ENCODE peak calls at places on chromosomes 7 and 10, in six cellular contexts. Y is hepatocyte, F is esophagus muscularis mucosa, M is spleen, E is tibial nerve, N is IMR-90. W is an unnamed sample.

GRCh38 chr10:104417629-104418292 is 64.1 kb downstream of the CFAP58 start:
- DNase-seq in F (no peak), N (no peak), Y (no peak), E (no peak), M (no peak), W (peak; percentile 63)

GRCh38 chr7:149261321-149261828 is 621 bp upstream of the ZNF783 start:
- DNase-seq in M (no peak), N (peak; percentile 52), Y (peak; percentile 32), E (no peak), F (no peak), W (no peak)

GRCh38 chr7:151246161-151247015 is 2.1 kb downstream of the SMARCD3 start:
- DNase-seq in F (no peak), M (no peak), Y (no peak), N (no peak), E (no peak), W (no peak)

GRCh38 chr7:155523168-155523675 is 23.1 kb downstream of the CNPY1 start:
- DNase-seq in E (no peak), F (no peak), N (no peak), M (no peak), Y (no peak), W (no peak)

GRCh38 chr7:138125119-138125518 is 48.9 kb downstream of the AKR1D1 start:
- DNase-seq in F (no peak), M (no peak), Y (no peak), E (no peak), N (no peak), W (peak; percentile 47)

GRCh38 chr10:78513330-78513729 is 479.7 kb downstream of the RPS24 start:
- DNase-seq in Y (no peak), N (peak; percentile 14), F (peak; percentile 77), M (no peak), E (no peak), W (peak; percentile 22)

GRCh38 chr10:15791816-15792524 is 68.3 kb downstream of the MINDY3 start:
- DNase-seq in M (no peak), E (no peak), Y (no peak), N (peak; percentile 7), F (no peak), W (peak; percentile 32)

GRCh38 chr7:151491859-151492258 is 27.8 kb downstream of the RHEB start:
- DNase-seq in E (no peak), N (peak; percentile 90), Y (peak; percentile 30), F (no peak), M (no peak), W (no peak)

GRCh38 chr7:132930881-132931280 is 151.0 kb downstream of the CHCHD3 start:
- DNase-seq in E (no peak), M (no peak), F (no peak), Y (no peak), N (peak; percentile 3), W (no peak)

GRCh38 chr7:117014673-117015133 is 61.4 kb downstream of the ST7 start:
- DNase-seq in Y (peak; percentile 74), F (no peak), N (peak; percentile 68), M (peak; percentile 75), E (peak; percentile 26), W (peak; percentile 84)

GRCh38 chr7:116232402-116232749 is 22.0 kb downstream of the TES start:
- DNase-seq in Y (no peak), F (no peak), E (no peak), M (no peak), N (peak; percentile 58), W (peak; percentile 38)

GRCh38 chr10:74704629-74705360 is 121.6 kb upstream of the KAT6B start:
- DNase-seq in M (no peak), N (peak; percentile 30), F (no peak), E (no peak), Y (no peak), W (no peak)

GRCh38 chr7:134707663-134708383 is 61.2 kb downstream of the BPGM start:
- DNase-seq in Y (no peak), N (no peak), M (no peak), E (no peak), F (no peak), W (no peak)

GRCh38 chr10:113216068-113216467 is 266.0 kb downstream of the TCF7L2 start:
- DNase-seq in Y (no peak), M (no peak), N (no peak), E (no peak), F (no peak), W (no peak)

GRCh38 chr10:70693619-70694286 is 21.4 kb downstream of the ADAMTS14 start:
- DNase-seq in F (no peak), E (peak; percentile 55), N (peak; percentile 58), Y (peak; percentile 43), M (no peak), W (peak; percentile 76)

GRCh38 chr7:45886931-45887667 is 1.2 kb upstream of the IGFBP1 start:
- DNase-seq in N (no peak), Y (no peak), E (no peak), F (peak; percentile 75), M (no peak), W (no peak)

GRCh38 chr7:15921576-15921975 is 235.1 kb upstream of the MEOX2 start:
- DNase-seq in M (no peak), E (no peak), N (peak; percentile 54), Y (no peak), F (no peak), W (no peak)

GRCh38 chr7:154591544-154591943 is 411.4 kb downstream of the PAXIP1 start:
- DNase-seq in E (no peak), M (no peak), Y (peak; percentile 30), F (peak; percentile 37), N (no peak), W (no peak)

GRCh38 chr10:133530506-133530905 is 3.3 kb downstream of the CYP2E1 start:
- DNase-seq in M (no peak), Y (no peak), N (no peak), E (no peak), F (no peak), W (no peak)

GRCh38 chr7:155543926-155544325 is 2.4 kb downstream of the CNPY1 start:
- DNase-seq in Y (no peak), E (no peak), N (no peak), M (no peak), F (no peak), W (no peak)

GRCh38 chr7:43076189-43076605 is 36.2 kb upstream of the HECW1 start:
- DNase-seq in Y (no peak), M (no peak), N (peak; percentile 2), E (no peak), F (no peak), W (no peak)

GRCh38 chr7:133562617-133563016 is 309.7 kb downstream of the EXOC4 start:
- DNase-seq in Y (no peak), F (no peak), E (no peak), N (peak; percentile 41), M (no peak), W (no peak)

GRCh38 chr7:51016546-51016945 is 233.8 kb upstream of the GRB10 start:
- DNase-seq in N (no peak), F (peak; percentile 90), Y (no peak), E (no peak), M (no peak), W (no peak)

GRCh38 chr7:124423863-124424262 is 341.7 kb downstream of the GPR37 start:
- DNase-seq in Y (no peak), M (no peak), F (no peak), N (no peak), E (no peak), W (no peak)

GRCh38 chr7:4738711-4739527 is 36.5 kb upstream of the AP5Z1 start:
- DNase-seq in M (no peak), N (peak; percentile 95), E (no peak), Y (peak; percentile 75), F (no peak), W (peak; percentile 90)

GRCh38 chr7:12229046-12229445 is 18.0 kb downstream of the TMEM106B start:
- DNase-seq in Y (no peak), N (peak; percentile 36), M (no peak), F (no peak), E (no peak), W (peak; percentile 30)

GRCh38 chr10:85864866-85865526 is 501.6 kb downstream of the GRID1 start:
- DNase-seq in N (no peak), F (no peak), E (no peak), Y (peak; percentile 30), M (no peak), W (no peak)

GRCh38 chr10:23525406-23525805 is 86.5 kb downstream of the OTUD1 start:
- DNase-seq in F (no peak), Y (peak; percentile 11), E (no peak), N (peak; percentile 7), M (no peak), W (peak; percentile 49)

GRCh38 chr10:44752451-44753441 is 158.4 kb upstream of the TMEM72 start:
- DNase-seq in Y (no peak), N (peak; percentile 95), M (no peak), F (no peak), E (no peak), W (peak; percentile 78)

GRCh38 chr10:33224251-33224965 is 110.1 kb downstream of the NRP1 start:
- DNase-seq in M (no peak), N (no peak), Y (no peak), F (no peak), E (no peak), W (no peak)
- H3K27ac ChIP-seq in M (no peak overlapping the region), N (no peak overlapping the region), Y (peak overlapping the region; percentile 66), F (no peak overlapping the region), E (no peak overlapping the region), W (peak overlapping the region; percentile 52)

GRCh38 chr10:62692085-62692484 is 112.4 kb upstream of the ADO start:
- DNase-seq in N (no peak), M (no peak), F (no peak), Y (no peak), E (no peak), W (no peak)

GRCh38 chr10:62688971-62689700 is 115.4 kb upstream of the ADO start:
- DNase-seq in F (no peak), M (no peak), N (no peak), Y (no peak), E (no peak), W (no peak)

GRCh38 chr10:62689712-62690111 is 114.8 kb upstream of the ADO start:
- DNase-seq in E (no peak), Y (no peak), N (no peak), F (no peak), M (no peak), W (no peak)

GRCh38 chr10:62691331-62691730 is 113.2 kb upstream of the ADO start:
- DNase-seq in F (no peak), E (no peak), N (no peak), M (no peak), Y (no peak), W (no peak)

GRCh38 chr10:62690703-62691102 is 113.8 kb upstream of the ADO start:
- DNase-seq in N (no peak), M (no peak), Y (no peak), F (no peak), E (no peak), W (no peak)
- TF ChIP-seq CTCF in N (no peak), M (no peak), Y (no peak), F (no peak), E (no peak), W (no peak)

GRCh38 chr10:125080984-125081383 is 79.4 kb downstream of the CTBP2 start:
- DNase-seq in N (no peak), M (peak; percentile 1), Y (no peak), F (no peak), E (no peak), W (no peak)
- H3K4me1 ChIP-seq in N (peaks cover 33% of the 10 kb centered on the region), M (peaks cover 57% of the 10 kb centered on the region), Y (peaks cover 11% of the 10 kb centered on the region), F (peaks cover 70% of the 10 kb centered on the region), E (no peaks in the 10 kb centered on the region), W (peaks cover 12% of the 10 kb centered on the region)

GRCh38 chr7:55127135-55127551 is 108.3 kb downstream of the EGFR start:
- DNase-seq in E (no peak), Y (no peak), N (no peak), M (no peak), F (peak; percentile 74), W (no peak)
- H3K27ac ChIP-seq in E (peak overlapping the region; percentile 85), Y (peak overlapping the region; percentile 54), N (peak overlapping the region; percentile 95), M (no peak overlapping the region), F (peak overlapping the region; percentile 90), W (no peak overlapping the region)

W was measured in cardiac muscle cell.